ENCODE peak calls at places on chromosomes 11 and 22, in ten cellular contexts. One of them, this sample, is unnamed.

GRCh38 chr11:2212411-2213251 is 41.0 kb upstream of the TH start:
- DNase-seq in Calu3: no peak
- DNase-seq in adipocyte: no peak
- DNase-seq in fibroblast of pulmonary artery: no peak
- DNase-seq in BJ: no peak
- DNase-seq in KBM-7: no peak
- DNase-seq in HuH-7.5: no peak
- DNase-seq in G401: no peak
- DNase-seq in stimulated activated CD4-positive, alpha-beta T cell treated with anti-CD3 and anti-CD28 coated beads, Interleukin-1b, Interleukin-23, amount 100 ng/mL, for 4 hours: no peak
- DNase-seq in substantia nigra: no peak
- DNase-seq in this sample: no peak

GRCh38 chr11:101127699-101128570 is 1.7 kb downstream of the PGR start:
- DNase-seq in Calu3: no peak
- DNase-seq in adipocyte: peak
- DNase-seq in fibroblast of pulmonary artery: no peak
- DNase-seq in BJ: no peak
- DNase-seq in KBM-7: peak
- DNase-seq in HuH-7.5: no peak
- DNase-seq in G401: no peak
- DNase-seq in stimulated activated CD4-positive, alpha-beta T cell treated with anti-CD3 and anti-CD28 coated beads, Interleukin-1b, Interleukin-23, amount 100 ng/mL, for 4 hours: no peak
- DNase-seq in substantia nigra: no peak
- DNase-seq in this sample: no peak

GRCh38 chr11:14981507-14981906 is 9.4 kb upstream of the CALCA start:
- DNase-seq in Calu3: no peak
- DNase-seq in adipocyte: no peak
- DNase-seq in fibroblast of pulmonary artery: no peak
- DNase-seq in BJ: no peak
- DNase-seq in KBM-7: no peak
- DNase-seq in HuH-7.5: no peak
- DNase-seq in G401: no peak
- DNase-seq in stimulated activated CD4-positive, alpha-beta T cell treated with anti-CD3 and anti-CD28 coated beads, Interleukin-1b, Interleukin-23, amount 100 ng/mL, for 4 hours: no peak
- DNase-seq in substantia nigra: no peak
- DNase-seq in this sample: no peak

GRCh38 chr11:77730789-77731188 is 89.7 kb downstream of the RSF1 start:
- DNase-seq in Calu3: no peak
- DNase-seq in adipocyte: no peak
- DNase-seq in fibroblast of pulmonary artery: no peak
- DNase-seq in BJ: no peak
- DNase-seq in KBM-7: no peak
- DNase-seq in HuH-7.5: no peak
- DNase-seq in G401: no peak
- DNase-seq in stimulated activated CD4-positive, alpha-beta T cell treated with anti-CD3 and anti-CD28 coated beads, Interleukin-1b, Interleukin-23, amount 100 ng/mL, for 4 hours: no peak
- DNase-seq in substantia nigra: no peak
- DNase-seq in this sample: no peak

GRCh38 chr11:57974132-57974531 is 49.5 kb upstream of the OR9Q1 start:
- DNase-seq in Calu3: no peak
- DNase-seq in adipocyte: no peak
- DNase-seq in fibroblast of pulmonary artery: no peak
- DNase-seq in BJ: no peak
- DNase-seq in KBM-7: no peak
- DNase-seq in HuH-7.5: no peak
- DNase-seq in G401: no peak
- DNase-seq in stimulated activated CD4-positive, alpha-beta T cell treated with anti-CD3 and anti-CD28 coated beads, Interleukin-1b, Interleukin-23, amount 100 ng/mL, for 4 hours: no peak
- DNase-seq in substantia nigra: no peak
- DNase-seq in this sample: no peak

GRCh38 chr22:44850946-44851345 is 98.6 kb downstream of the ARHGAP8 start:
- DNase-seq in Calu3: no peak
- DNase-seq in adipocyte: no peak
- DNase-seq in fibroblast of pulmonary artery: no peak
- DNase-seq in BJ: no peak
- DNase-seq in KBM-7: no peak
- DNase-seq in HuH-7.5: no peak
- DNase-seq in G401: no peak
- DNase-seq in stimulated activated CD4-positive, alpha-beta T cell treated with anti-CD3 and anti-CD28 coated beads, Interleukin-1b, Interleukin-23, amount 100 ng/mL, for 4 hours: no peak
- DNase-seq in substantia nigra: no peak
- DNase-seq in this sample: no peak

GRCh38 chr11:134949121-134949591 is 537.1 kb upstream of the B3GAT1 start:
- DNase-seq in Calu3: no peak
- DNase-seq in adipocyte: peak
- DNase-seq in fibroblast of pulmonary artery: peak
- DNase-seq in BJ: peak
- DNase-seq in KBM-7: no peak
- DNase-seq in HuH-7.5: no peak
- DNase-seq in G401: no peak
- DNase-seq in stimulated activated CD4-positive, alpha-beta T cell treated with anti-CD3 and anti-CD28 coated beads, Interleukin-1b, Interleukin-23, amount 100 ng/mL, for 4 hours: no peak
- DNase-seq in substantia nigra: no peak
- DNase-seq in this sample: peak

GRCh38 chr11:19740586-19740985 is 27.9 kb downstream of the NAV2 start:
- DNase-seq in Calu3: no peak
- DNase-seq in adipocyte: no peak
- DNase-seq in fibroblast of pulmonary artery: no peak
- DNase-seq in BJ: no peak
- DNase-seq in KBM-7: no peak
- DNase-seq in HuH-7.5: no peak
- DNase-seq in G401: no peak
- DNase-seq in stimulated activated CD4-positive, alpha-beta T cell treated with anti-CD3 and anti-CD28 coated beads, Interleukin-1b, Interleukin-23, amount 100 ng/mL, for 4 hours: no peak
- DNase-seq in substantia nigra: no peak
- DNase-seq in this sample: no peak

GRCh38 chr22:44752285-44753188 is at the start of gene ARHGAP8:
- DNase-seq in Calu3: peak
- DNase-seq in adipocyte: no peak
- DNase-seq in fibroblast of pulmonary artery: no peak
- DNase-seq in BJ: no peak
- DNase-seq in KBM-7: no peak
- DNase-seq in HuH-7.5: no peak
- DNase-seq in G401: no peak
- DNase-seq in stimulated activated CD4-positive, alpha-beta T cell treated with anti-CD3 and anti-CD28 coated beads, Interleukin-1b, Interleukin-23, amount 100 ng/mL, for 4 hours: no peak
- DNase-seq in substantia nigra: no peak
- DNase-seq in this sample: no peak

GRCh38 chr11:63614136-63614664 is at the start of gene PLAAT3:
- DNase-seq in Calu3: peak
- DNase-seq in adipocyte: peak
- DNase-seq in fibroblast of pulmonary artery: peak
- DNase-seq in BJ: no peak
- DNase-seq in KBM-7: no peak
- DNase-seq in HuH-7.5: peak
- DNase-seq in G401: peak
- DNase-seq in stimulated activated CD4-positive, alpha-beta T cell treated with anti-CD3 and anti-CD28 coated beads, Interleukin-1b, Interleukin-23, amount 100 ng/mL, for 4 hours: peak
- DNase-seq in substantia nigra: peak
- DNase-seq in this sample: no peak

GRCh38 chr22:20957118-20957690 is 9.9 kb upstream of the AIFM3 start:
- DNase-seq in Calu3: peak
- DNase-seq in adipocyte: peak
- DNase-seq in fibroblast of pulmonary artery: no peak
- DNase-seq in BJ: no peak
- DNase-seq in KBM-7: peak
- DNase-seq in HuH-7.5: no peak
- DNase-seq in G401: no peak
- DNase-seq in stimulated activated CD4-positive, alpha-beta T cell treated with anti-CD3 and anti-CD28 coated beads, Interleukin-1b, Interleukin-23, amount 100 ng/mL, for 4 hours: no peak
- DNase-seq in substantia nigra: no peak
- DNase-seq in this sample: no peak

GRCh38 chr11:96045622-96046456 is 121.9 kb upstream of the MTMR2 start:
- DNase-seq in Calu3: no peak
- DNase-seq in adipocyte: peak
- DNase-seq in fibroblast of pulmonary artery: peak
- DNase-seq in BJ: peak
- DNase-seq in KBM-7: no peak
- DNase-seq in HuH-7.5: no peak
- DNase-seq in G401: peak
- DNase-seq in stimulated activated CD4-positive, alpha-beta T cell treated with anti-CD3 and anti-CD28 coated beads, Interleukin-1b, Interleukin-23, amount 100 ng/mL, for 4 hours: no peak
- DNase-seq in substantia nigra: peak
- DNase-seq in this sample: peak

GRCh38 chr22:20166703-20167102 is 15.8 kb upstream of the CCDC188 start:
- DNase-seq in Calu3: no peak
- DNase-seq in adipocyte: no peak
- DNase-seq in fibroblast of pulmonary artery: no peak
- DNase-seq in BJ: no peak
- DNase-seq in KBM-7: no peak
- DNase-seq in HuH-7.5: no peak
- DNase-seq in G401: no peak
- DNase-seq in stimulated activated CD4-positive, alpha-beta T cell treated with anti-CD3 and anti-CD28 coated beads, Interleukin-1b, Interleukin-23, amount 100 ng/mL, for 4 hours: no peak
- DNase-seq in substantia nigra: no peak
- DNase-seq in this sample: no peak

GRCh38 chr22:24953294-24954113 is 988 bp downstream of the KIAA1671 start:
- DNase-seq in Calu3: peak
- DNase-seq in adipocyte: no peak
- DNase-seq in fibroblast of pulmonary artery: no peak
- DNase-seq in BJ: no peak
- DNase-seq in KBM-7: no peak
- DNase-seq in HuH-7.5: peak
- DNase-seq in G401: no peak
- DNase-seq in stimulated activated CD4-positive, alpha-beta T cell treated with anti-CD3 and anti-CD28 coated beads, Interleukin-1b, Interleukin-23, amount 100 ng/mL, for 4 hours: no peak
- DNase-seq in substantia nigra: no peak
- DNase-seq in this sample: no peak

GRCh38 chr11:4851033-4851432 is 2.0 kb upstream of the OR51S1 start:
- DNase-seq in Calu3: no peak
- DNase-seq in adipocyte: no peak
- DNase-seq in fibroblast of pulmonary artery: peak
- DNase-seq in BJ: no peak
- DNase-seq in KBM-7: no peak
- DNase-seq in HuH-7.5: no peak
- DNase-seq in G401: no peak
- DNase-seq in stimulated activated CD4-positive, alpha-beta T cell treated with anti-CD3 and anti-CD28 coated beads, Interleukin-1b, Interleukin-23, amount 100 ng/mL, for 4 hours: no peak
- DNase-seq in substantia nigra: no peak
- DNase-seq in this sample: peak

GRCh38 chr22:36425977-36426523 is 38.3 kb upstream of the MYH9 start:
- DNase-seq in Calu3: no peak
- DNase-seq in adipocyte: no peak
- DNase-seq in fibroblast of pulmonary artery: peak
- DNase-seq in BJ: no peak
- DNase-seq in KBM-7: no peak
- DNase-seq in HuH-7.5: peak
- DNase-seq in G401: no peak
- DNase-seq in stimulated activated CD4-positive, alpha-beta T cell treated with anti-CD3 and anti-CD28 coated beads, Interleukin-1b, Interleukin-23, amount 100 ng/mL, for 4 hours: no peak
- DNase-seq in substantia nigra: no peak
- DNase-seq in this sample: peak